ENCODE peak calls at places on chromosomes 5 and 9, in five cellular contexts. One of them, this sample, is unnamed.
A peak's percentile ranks its signal among the peaks of the same experiment; 100 is the strongest.

GRCh38 chr5:58040851-58041250 is 419.0 kb downstream of the PLK2 start:
- DNase-seq in K562: no peak
- DNase-seq in A549: no peak
- DNase-seq in heart right ventricle: no peak
- DNase-seq in left ventricle myocardium inferior: no peak
- DNase-seq in this sample: no peak

GRCh38 chr9:121682201-121682600 is 30.8 kb downstream of the DAB2IP start:
- DNase-seq in K562: no peak
- DNase-seq in A549: no peak
- DNase-seq in heart right ventricle: no peak
- DNase-seq in left ventricle myocardium inferior: no peak
- DNase-seq in this sample: no peak

GRCh38 chr9:89497181-89497963 is 541 bp downstream of the SEMA4D start:
- DNase-seq in K562: peak; percentile 12
- DNase-seq in A549: no peak
- DNase-seq in heart right ventricle: no peak
- DNase-seq in left ventricle myocardium inferior: no peak
- DNase-seq in this sample: no peak

GRCh38 chr9:97568461-97569275 is 64.5 kb downstream of the TSTD2 start:
- DNase-seq in K562: no peak
- DNase-seq in A549: no peak
- DNase-seq in heart right ventricle: no peak
- DNase-seq in left ventricle myocardium inferior: no peak
- DNase-seq in this sample: no peak

GRCh38 chr5:42655982-42656660 is 100.5 kb upstream of the CCDC152 start:
- DNase-seq in K562: no peak
- DNase-seq in A549: no peak
- DNase-seq in heart right ventricle: no peak
- DNase-seq in left ventricle myocardium inferior: no peak
- DNase-seq in this sample: no peak

GRCh38 chr5:61498121-61498520 is 166.1 kb downstream of the ZSWIM6 start:
- DNase-seq in K562: no peak
- DNase-seq in A549: no peak
- DNase-seq in heart right ventricle: no peak
- DNase-seq in left ventricle myocardium inferior: no peak
- DNase-seq in this sample: no peak

GRCh38 chr5:133565993-133566392 is 46.3 kb downstream of the FSTL4 start:
- DNase-seq in K562: peak; percentile 32
- DNase-seq in A549: peak; percentile 14
- DNase-seq in heart right ventricle: no peak
- DNase-seq in left ventricle myocardium inferior: no peak
- DNase-seq in this sample: peak; percentile 29

GRCh38 chr5:168946363-168946762 is 354.6 kb downstream of the SLIT3 start:
- DNase-seq in K562: no peak
- DNase-seq in A549: no peak
- DNase-seq in heart right ventricle: no peak
- DNase-seq in left ventricle myocardium inferior: no peak
- DNase-seq in this sample: peak; percentile 13

GRCh38 chr9:72623156-72623555 is 101.7 kb downstream of the TMC1 start:
- DNase-seq in K562: no peak
- DNase-seq in A549: no peak
- DNase-seq in heart right ventricle: no peak
- DNase-seq in left ventricle myocardium inferior: no peak
- DNase-seq in this sample: no peak

GRCh38 chr5:154850255-154851062 is at the start of gene FAXDC2:
- DNase-seq in K562: peak; percentile 73
- DNase-seq in A549: no peak
- DNase-seq in heart right ventricle: peak; percentile 69
- DNase-seq in left ventricle myocardium inferior: peak; percentile 81
- DNase-seq in this sample: peak; percentile 63

GRCh38 chr5:172728481-172729241 is 42.3 kb downstream of the DUSP1 start:
- DNase-seq in K562: no peak
- DNase-seq in A549: no peak
- DNase-seq in heart right ventricle: no peak
- DNase-seq in left ventricle myocardium inferior: no peak
- DNase-seq in this sample: no peak
- H3K27ac ChIP-seq in K562: no peak overlapping the region
- H3K27ac ChIP-seq in A549: peak overlapping the region; percentile 32
- H3K27ac ChIP-seq in heart right ventricle: no peak overlapping the region
- H3K27ac ChIP-seq in left ventricle myocardium inferior: no peak overlapping the region
- H3K27ac ChIP-seq in this sample: no peak overlapping the region

GRCh38 chr5:180274695-180275094 is 17.2 kb downstream of the MAPK9 start:
- DNase-seq in K562: no peak
- DNase-seq in A549: no peak
- DNase-seq in heart right ventricle: no peak
- DNase-seq in left ventricle myocardium inferior: no peak
- DNase-seq in this sample: no peak

DNA sequence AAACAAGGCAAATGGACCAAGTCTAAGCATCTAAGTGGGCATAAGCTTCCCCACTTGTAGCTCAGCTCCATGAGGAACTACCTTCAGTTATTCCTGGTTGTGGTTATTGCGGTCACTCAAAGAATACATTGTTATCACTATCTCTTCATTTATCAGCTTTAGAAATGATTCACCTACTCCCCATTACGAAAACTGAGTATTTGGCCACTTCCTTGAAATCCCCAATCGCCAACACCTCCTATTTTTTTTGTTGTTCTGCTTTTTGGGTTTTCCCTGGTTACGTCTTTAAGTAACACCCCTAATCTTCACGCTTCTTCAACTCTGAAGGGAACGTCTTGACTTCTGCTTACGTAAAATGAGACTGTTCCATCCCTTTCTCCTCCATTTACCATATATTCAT is 20.7 kb downstream of the MAPK9 start:
- DNase-seq in K562: no peak
- DNase-seq in A549: no peak
- DNase-seq in heart right ventricle: no peak
- DNase-seq in left ventricle myocardium inferior: no peak
- DNase-seq in this sample: no peak
- H3K9me3 ChIP-seq in K562: peaks cover 18% of the 10 kb centered on the region
- H3K9me3 ChIP-seq in A549: peaks cover 89% of the 10 kb centered on the region
- H3K9me3 ChIP-seq in heart right ventricle: peaks cover 100% of the 10 kb centered on the region
- H3K9me3 ChIP-seq in left ventricle myocardium inferior: peaks cover 86% of the 10 kb centered on the region
- H3K9me3 ChIP-seq in this sample: no peaks in the 10 kb centered on the region

GRCh38 chr5:38720691-38721361 is 125.0 kb upstream of the OSMR start:
- DNase-seq in K562: no peak
- DNase-seq in A549: no peak
- DNase-seq in heart right ventricle: no peak
- DNase-seq in left ventricle myocardium inferior: no peak
- DNase-seq in this sample: no peak

GRCh38 chr5:38718874-38719391 is 126.9 kb upstream of the OSMR start:
- DNase-seq in K562: no peak
- DNase-seq in A549: no peak
- DNase-seq in heart right ventricle: no peak
- DNase-seq in left ventricle myocardium inferior: no peak
- DNase-seq in this sample: no peak

GRCh38 chr5:38722918-38723317 is 122.9 kb upstream of the OSMR start:
- DNase-seq in K562: no peak
- DNase-seq in A549: no peak
- DNase-seq in heart right ventricle: no peak
- DNase-seq in left ventricle myocardium inferior: no peak
- DNase-seq in this sample: no peak

GRCh38 chr5:38719403-38719802 is 126.4 kb upstream of the OSMR start:
- DNase-seq in K562: no peak
- DNase-seq in A549: no peak
- DNase-seq in heart right ventricle: no peak
- DNase-seq in left ventricle myocardium inferior: no peak
- DNase-seq in this sample: no peak

DNA sequence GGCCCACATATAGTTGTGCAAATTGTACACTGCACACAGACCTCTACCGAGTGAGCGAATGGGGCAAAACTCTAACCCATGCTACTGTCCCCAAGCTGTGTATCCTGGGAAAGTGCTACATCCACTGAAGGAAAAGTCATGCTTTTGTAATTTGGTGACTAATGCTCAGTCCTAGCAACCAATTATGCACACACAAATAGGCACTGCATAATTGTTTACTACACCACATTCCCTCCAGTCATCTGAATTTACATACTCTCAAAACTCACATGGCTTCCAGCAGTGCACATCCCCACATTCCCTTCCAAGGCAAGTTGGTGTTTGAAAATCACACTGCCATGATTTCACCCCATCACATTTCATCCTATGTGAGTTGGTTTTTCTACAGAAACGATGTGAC is 125.9 kb upstream of the OSMR start:
- DNase-seq in K562: no peak
- DNase-seq in A549: peak; percentile 7
- DNase-seq in heart right ventricle: no peak
- DNase-seq in left ventricle myocardium inferior: no peak
- DNase-seq in this sample: no peak
- H3K4me1 ChIP-seq in K562: no peaks in the 10 kb centered on the region
- H3K4me1 ChIP-seq in A549: peaks cover 9% of the 10 kb centered on the region
- H3K4me1 ChIP-seq in heart right ventricle: peaks cover 16% of the 10 kb centered on the region
- H3K4me1 ChIP-seq in left ventricle myocardium inferior: peaks cover 21% of the 10 kb centered on the region
- H3K4me1 ChIP-seq in this sample: no peaks in the 10 kb centered on the region

DNA sequence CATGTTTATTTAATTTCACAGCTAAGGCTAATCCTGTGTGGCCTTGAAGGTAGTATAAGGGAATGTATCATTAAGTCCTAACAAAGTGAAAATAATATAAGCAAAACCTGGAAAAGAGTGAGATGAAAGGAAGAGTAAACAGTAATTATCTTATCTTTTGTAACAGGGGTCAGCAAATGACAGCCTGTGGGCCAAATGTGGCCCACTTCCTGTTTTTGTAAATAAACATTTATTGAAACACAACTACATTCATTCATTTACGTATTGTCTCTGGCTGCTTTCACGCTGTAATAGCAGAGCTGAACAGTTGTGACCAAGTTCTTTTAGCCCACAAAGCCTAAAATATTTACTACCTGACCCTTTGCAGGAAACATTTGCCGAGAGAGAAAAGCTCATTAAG is 78.4 kb upstream of the HTR4 start:
- DNase-seq in K562: no peak
- DNase-seq in A549: no peak
- DNase-seq in heart right ventricle: no peak
- DNase-seq in left ventricle myocardium inferior: no peak
- DNase-seq in this sample: no peak
- H3K27ac ChIP-seq in K562: peak overlapping the region; percentile 44
- H3K27ac ChIP-seq in A549: no peak overlapping the region
- H3K27ac ChIP-seq in heart right ventricle: no peak overlapping the region
- H3K27ac ChIP-seq in left ventricle myocardium inferior: no peak overlapping the region
- H3K27ac ChIP-seq in this sample: no peak overlapping the region

DNA sequence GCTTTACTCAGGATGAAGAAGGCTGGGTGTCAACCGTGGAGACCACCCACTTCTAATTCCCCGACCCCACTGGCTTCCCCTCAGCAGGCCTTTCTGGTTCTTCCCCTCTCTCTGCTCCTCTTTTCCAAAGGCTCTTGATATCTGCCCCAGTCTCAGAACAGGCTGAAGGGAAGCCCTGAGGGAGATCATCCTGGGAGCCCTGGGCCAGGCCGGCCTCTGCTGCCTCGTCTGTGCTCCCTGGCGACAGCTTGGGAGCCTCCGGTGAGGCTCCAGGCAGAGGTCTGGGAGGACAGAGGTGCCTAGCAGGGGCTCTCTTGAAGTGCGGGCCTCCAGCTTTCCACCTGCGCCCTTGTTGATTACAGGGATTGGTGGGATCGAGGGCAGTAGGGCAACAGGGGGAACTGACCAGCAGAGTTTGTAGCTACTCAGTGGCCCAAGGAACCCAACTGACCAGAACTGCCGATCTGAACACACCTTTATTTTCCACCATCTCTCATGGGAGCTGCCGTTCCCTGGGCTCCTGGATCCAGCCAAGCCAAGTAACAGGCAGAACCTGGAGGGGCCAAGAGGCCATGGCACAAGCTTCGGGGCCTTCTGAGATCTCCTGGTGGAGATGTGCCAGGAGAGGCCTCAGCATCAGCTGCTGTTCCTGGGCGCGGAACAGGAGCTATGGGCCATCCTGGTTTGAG is 198.5 kb downstream of the CACNA1B start:
- DNase-seq in K562: no peak
- DNase-seq in A549: no peak
- DNase-seq in heart right ventricle: no peak
- DNase-seq in left ventricle myocardium inferior: no peak
- DNase-seq in this sample: no peak
- H3K9me3 ChIP-seq in K562: no peaks in the 10 kb centered on the region
- H3K9me3 ChIP-seq in A549: no peaks in the 10 kb centered on the region
- H3K9me3 ChIP-seq in heart right ventricle: no peaks in the 10 kb centered on the region
- H3K9me3 ChIP-seq in left ventricle myocardium inferior: no peaks in the 10 kb centered on the region
- H3K9me3 ChIP-seq in this sample: no peaks in the 10 kb centered on the region

GRCh38 chr9:124799274-124800006 is 22.5 kb downstream of the OLFML2A start:
- DNase-seq in K562: no peak
- DNase-seq in A549: no peak
- DNase-seq in heart right ventricle: no peak
- DNase-seq in left ventricle myocardium inferior: no peak
- DNase-seq in this sample: no peak
- H3K4me1 ChIP-seq in K562: peaks cover 21% of the 10 kb centered on the region
- H3K4me1 ChIP-seq in A549: peaks cover 5% of the 10 kb centered on the region
- H3K4me1 ChIP-seq in heart right ventricle: peaks cover 73% of the 10 kb centered on the region
- H3K4me1 ChIP-seq in left ventricle myocardium inferior: peaks cover 79% of the 10 kb centered on the region
- H3K4me1 ChIP-seq in this sample: no peaks in the 10 kb centered on the region